ENCODE peak calls at places on chromosomes 12 and 14, in five cellular contexts. C is NCI-H226; T is stimulated activated CD4-positive, alpha-beta T cell treated with anti-CD3 and anti-CD28 coated beads, Interleukin-1b, Interleukin-23, amount 100 ng/mL, for 24 hours; P is PC-9; K is NCI-H2171 treated with DMSO at 0.1 percent for 48 hours. X is an unnamed sample.

GRCh38 chr12:66014818-66015217 is 115.7 kb downstream of the LLPH start:
- DNase-seq in C (peak; percentile 44), T (no peak), P (no peak), K (no peak), X (no peak)

GRCh38 chr14:99752486-99753121 is 40.6 kb upstream of the EML1 start:
- DNase-seq in C (peak; percentile 53), T (no peak), P (peak; percentile 81), K (no peak), X (no peak)

GRCh38 chr12:121806556-121807308 is 2.9 kb downstream of the SETD1B start:
- DNase-seq in C (no peak), T (no peak), P (no peak), K (no peak), X (peak; percentile 72)

GRCh38 chr12:48336564-48336963 is 14.2 kb downstream of the ZNF641 start:
- DNase-seq in C (no peak), T (no peak), P (no peak), K (no peak), X (no peak)

GRCh38 chr12:78146365-78146772 is 315.7 kb downstream of the NAV3 start:
- DNase-seq in C (peak; percentile 16), T (no peak), P (no peak), K (peak; percentile 65), X (no peak)

GRCh38 chr12:40078201-40078730 is 27.6 kb downstream of the SLC2A13 start:
- DNase-seq in C (no peak), T (no peak), P (no peak), K (no peak), X (no peak)

GRCh38 chr12:124319368-124320050 is 24.6 kb downstream of the RFLNA start:
- DNase-seq in C (no peak), T (no peak), P (no peak), K (no peak), X (no peak)

GRCh38 chr12:51661836-51662235 is 70.8 kb downstream of the SCN8A start:
- DNase-seq in C (no peak), T (no peak), P (no peak), K (no peak), X (no peak)

GRCh38 chr12:122813310-122813713 is 21.9 kb upstream of the HIP1R start:
- DNase-seq in C (no peak), T (no peak), P (no peak), K (no peak), X (no peak)

GRCh38 chr12:131368073-131369071 is 342.5 kb upstream of the SFSWAP start:
- DNase-seq in C (no peak), T (no peak), P (no peak), K (no peak), X (no peak)

GRCh38 chr12:96578526-96579125 is 89.2 kb downstream of the CFAP54 start:
- DNase-seq in C (peak; percentile 5), T (no peak), P (no peak), K (peak; percentile 73), X (no peak)

GRCh38 chr12:26935636-26936378 is 2.0 kb downstream of the INTS13 start:
- DNase-seq in C (no peak), T (no peak), P (no peak), K (no peak), X (no peak)

GRCh38 chr14:99508896-99509629 is 27.9 kb downstream of the CCNK start:
- DNase-seq in C (no peak), T (no peak), P (no peak), K (no peak), X (no peak)

GRCh38 chr14:56044196-56044595 is 74.0 kb upstream of the PELI2 start:
- DNase-seq in C (no peak), T (no peak), P (no peak), K (no peak), X (no peak)

GRCh38 chr12:71746983-71747611 is 7.6 kb upstream of the RAB21 start:
- DNase-seq in C (peak; percentile 54), T (no peak), P (peak; percentile 60), K (peak; percentile 61), X (peak; percentile 40)

GRCh38 chr14:74018029-74018703 is 922 bp downstream of the ENTPD5 start:
- DNase-seq in C (peak; percentile 72), T (no peak), P (peak; percentile 64), K (peak; percentile 39), X (no peak)

GRCh38 chr14:101066826-101067508 is 163.4 kb upstream of the RTL1 start:
- DNase-seq in C (no peak), T (no peak), P (no peak), K (no peak), X (no peak)